ENCODE peak calls at places on chromosomes 12 and 14, in five cellular contexts. J is activated naive CD4-positive, alpha-beta T cell treated with anti-CD3 and anti-CD28 coated beads, Interleukin-2, amount 10 ng/mL, durations not matched to agents 7 days and 5 days; E is activated naive CD8-positive, alpha-beta T cell treated with anti-CD3 and anti-CD28 coated beads for 36 hours; Z is germinal center; S is GM18507. G is an unnamed sample.

GRCh38 chr14:76647699-76648298 is 113.5 kb upstream of the VASH1 start:
- DNase-seq in J (peak), E (peak), Z (peak), S (peak), G (peak)

GRCh38 chr12:62931481-62931880 is 3.5 kb downstream of the PPM1H start:
- DNase-seq in J (no peak), E (no peak), Z (no peak), S (no peak), G (no peak)

GRCh38 chr12:98997-99396 is 32.4 kb downstream of the IQSEC3 start:
- DNase-seq in J (no peak), E (no peak), Z (no peak), S (no peak), G (no peak)

GRCh38 chr12:29241821-29242591 is 92.9 kb downstream of the FAR2 start:
- DNase-seq in J (no peak), E (no peak), Z (no peak), S (no peak), G (peak)

GRCh38 chr12:124762791-124763593 is 100.7 kb downstream of the SCARB1 start:
- DNase-seq in J (no peak), E (no peak), Z (no peak), S (no peak), G (no peak)

GRCh38 chr14:37864861-37865718 is 269.7 kb downstream of the TTC6 start:
- DNase-seq in J (no peak), E (no peak), Z (no peak), S (no peak), G (peak)

GRCh38 chr12:76032043-76032981 is 736 bp upstream of the PHLDA1 start:
- DNase-seq in J (no peak), E (peak), Z (peak), S (no peak), G (peak)

GRCh38 chr12:79982371-79983062 is 47.6 kb upstream of the PPP1R12A start:
- DNase-seq in J (no peak), E (no peak), Z (no peak), S (no peak), G (no peak)

GRCh38 chr14:24875203-24875840 is 174.6 kb downstream of the STXBP6 start:
- DNase-seq in J (no peak), E (no peak), Z (no peak), S (no peak), G (no peak)

GRCh38 chr14:101442451-101442850 is 118.8 kb upstream of the DIO3 start:
- DNase-seq in J (peak), E (peak), Z (no peak), S (no peak), G (no peak)

GRCh38 chr12:124920353-124920935 is 6.0 kb upstream of the UBC start:
- DNase-seq in J (no peak), E (no peak), Z (no peak), S (no peak), G (no peak)

GRCh38 chr12:109140560-109140959 is 24.2 kb downstream of the ACACB start:
- DNase-seq in J (no peak), E (no peak), Z (no peak), S (no peak), G (no peak)

GRCh38 chr12:119949594-119949993 is 39.4 kb upstream of the BICDL1 start:
- DNase-seq in J (no peak), E (no peak), Z (no peak), S (no peak), G (no peak)

GRCh38 chr12:91316825-91317224 is 134.2 kb upstream of the DCN start:
- DNase-seq in J (no peak), E (no peak), Z (no peak), S (no peak), G (no peak)

GRCh38 chr14:100542619-100543205 is 44.5 kb downstream of the BEGAIN start:
- DNase-seq in J (no peak), E (no peak), Z (no peak), S (no peak), G (no peak)

GRCh38 chr12:76113800-76114757 is 29.6 kb upstream of the NAP1L1 start:
- DNase-seq in J (no peak), E (no peak), Z (no peak), S (no peak), G (no peak)

GRCh38 chr12:105748806-105749600 is 389.8 kb downstream of the NUAK1 start:
- DNase-seq in J (no peak), E (no peak), Z (no peak), S (no peak), G (no peak)

GRCh38 chr12:43815416-43815815 is 9.3 kb upstream of the TWF1 start:
- DNase-seq in J (no peak), E (no peak), Z (no peak), S (no peak), G (no peak)